ENCODE peak calls at places on chromosomes 11 and 22, in ten cellular contexts. H is activated naive CD8-positive, alpha-beta T cell treated with anti-CD3 and anti-CD28 coated beads, Interleukin-2, amount 50 U/mL, for 16 hours; A is left colon; Q is EL; W is B cell; F is sciatic nerve; Y is EH; L is AG08396; Z is naive thymus-derived CD8-positive, alpha-beta T cell; D is HuH-7. R is an unnamed sample.
A peak's percentile ranks its signal among the peaks of the same experiment; 100 is the strongest.

GRCh38 chr11:69280994-69281393 is 13.0 kb upstream of the MYEOV start:
- DNase-seq in H (no peak), A (no peak), Q (peak; percentile 90), W (no peak), F (no peak), Y (peak; percentile 93), L (peak; percentile 86), Z (no peak), D (no peak), R (peak; percentile 44)

GRCh38 chr11:85923455-85923854 is 68.3 kb downstream of the CCDC83 start:
- DNase-seq in H (no peak), A (no peak), Q (no peak), W (no peak), F (no peak), Y (no peak), L (no peak), Z (no peak), D (no peak), R (no peak)

GRCh38 chr11:57370251-57370650 is 10.7 kb downstream of the PRG3 start:
- DNase-seq in H (no peak), A (no peak), Q (peak; percentile 91), W (no peak), F (no peak), Y (peak; percentile 78), L (no peak), Z (no peak), D (no peak), R (no peak)

GRCh38 chr22:44003776-44004460 is 20.2 kb upstream of the PARVB start:
- DNase-seq in H (no peak), A (no peak), Q (peak; percentile 10), W (no peak), F (no peak), Y (peak; percentile 13), L (no peak), Z (no peak), D (no peak), R (no peak)

GRCh38 chr22:42780070-42780540 is 59.4 kb upstream of the A4GALT start:
- DNase-seq in H (no peak), A (peak; percentile 35), Q (peak; percentile 87), W (peak; percentile 68), F (no peak), Y (peak; percentile 90), L (peak; percentile 77), Z (peak; percentile 74), D (peak; percentile 75), R (peak; percentile 55)

GRCh38 chr11:46389450-46390330 is 1.9 kb downstream of the CHRM4 start:
- DNase-seq in H (no peak), A (peak; percentile 83), Q (peak; percentile 78), W (no peak), F (peak; percentile 86), Y (peak; percentile 70), L (peak; percentile 92), Z (no peak), D (peak; percentile 94), R (peak; percentile 63)

GRCh38 chr22:27097933-27098332 is 440.5 kb downstream of the MIAT start:
- DNase-seq in H (no peak), A (no peak), Q (no peak), W (no peak), F (no peak), Y (peak; percentile 46), L (no peak), Z (no peak), D (no peak), R (no peak)

GRCh38 chr22:29631725-29632124 is 28.3 kb downstream of the NF2 start:
- DNase-seq in H (no peak), A (no peak), Q (no peak), W (no peak), F (no peak), Y (no peak), L (no peak), Z (no peak), D (no peak), R (no peak)

GRCh38 chr11:34270711-34271110 is 87.1 kb downstream of the ABTB2 start:
- DNase-seq in H (no peak), A (no peak), Q (no peak), W (no peak), F (no peak), Y (no peak), L (no peak), Z (no peak), D (no peak), R (no peak)

GRCh38 chr11:129391864-129392263 is 16.2 kb downstream of the BARX2 start:
- DNase-seq in H (no peak), A (no peak), Q (no peak), W (no peak), F (no peak), Y (no peak), L (no peak), Z (no peak), D (no peak), R (no peak)

GRCh38 chr22:43385770-43386641 is 25.8 kb upstream of the MPPED1 start:
- DNase-seq in H (peak; percentile 34), A (peak; percentile 71), Q (peak; percentile 72), W (peak; percentile 70), F (peak; percentile 88), Y (peak; percentile 73), L (peak; percentile 91), Z (peak; percentile 81), D (peak; percentile 89), R (peak; percentile 76)

GRCh38 chr11:123475478-123475877 is 45.4 kb downstream of the GRAMD1B start:
- DNase-seq in H (no peak), A (no peak), Q (peak; percentile 73), W (no peak), F (no peak), Y (peak; percentile 79), L (no peak), Z (no peak), D (no peak), R (no peak)

GRCh38 chr11:122100222-122101080 is 15.6 kb downstream of the BLID start:
- DNase-seq in H (no peak), A (peak; percentile 11), Q (peak; percentile 85), W (no peak), F (peak; percentile 86), Y (peak; percentile 85), L (peak; percentile 37), Z (no peak), D (no peak), R (no peak)

GRCh38 chr11:70480711-70481110 is 82.4 kb downstream of the CTTN start:
- DNase-seq in H (no peak), A (no peak), Q (no peak), W (no peak), F (no peak), Y (no peak), L (no peak), Z (peak; percentile 28), D (no peak), R (no peak)

GRCh38 chr22:30251661-30252226 is 5.2 kb upstream of the LIF start:
- DNase-seq in H (no peak), A (peak; percentile 14), Q (peak; percentile 93), W (no peak), F (no peak), Y (peak; percentile 86), L (peak; percentile 74), Z (no peak), D (no peak), R (no peak)

R was measured in lung.